ENCODE peak calls at places on chromosomes 5 and 9, in four cellular contexts. L, Z, V and K are unnamed samples.

GRCh38 chr9:130663258-130664171 is 879 bp upstream of the PRDM12 start:
- DNase-seq in L (no peak), Z (no peak), V (no peak), K (peak)

GRCh38 chr5:16952968-16953671 is 17.0 kb upstream of the MYO10 start:
- DNase-seq in L (no peak), Z (no peak), V (no peak), K (no peak)

GRCh38 chr5:16855475-16855874 is 80.6 kb downstream of the MYO10 start:
- DNase-seq in L (no peak), Z (no peak), V (no peak), K (no peak)

GRCh38 chr5:176153741-176154140 is 84.5 kb upstream of the SIMC1 start:
- DNase-seq in L (no peak), Z (no peak), V (no peak), K (no peak)

GRCh38 chr5:219492-219891 is 1.4 kb downstream of the SDHA start:
- DNase-seq in L (no peak), Z (no peak), V (no peak), K (no peak)

GRCh38 chr5:78597068-78597857 is 51.3 kb downstream of the LHFPL2 start:
- DNase-seq in L (no peak), Z (no peak), V (no peak), K (no peak)

GRCh38 chr9:136882109-136882946 is 4.0 kb upstream of the TRAF2 start:
- DNase-seq in L (peak), Z (peak), V (no peak), K (peak)

GRCh38 chr5:15762668-15763067 is 262.7 kb downstream of the FBXL7 start:
- DNase-seq in L (no peak), Z (no peak), V (no peak), K (no peak)

GRCh38 chr5:141848771-141849370 is 29.3 kb downstream of the PCDH1 start:
- DNase-seq in L (peak), Z (peak), V (peak), K (peak)

GRCh38 chr9:82513242-82513750 is 524.7 kb downstream of the SPATA31D1 start:
- DNase-seq in L (no peak), Z (no peak), V (no peak), K (no peak)

GRCh38 chr5:57889558-57889957 is 406.9 kb upstream of the ACTBL2 start:
- DNase-seq in L (peak), Z (no peak), V (no peak), K (no peak)
- TF ChIP-seq CTCF in L (no peak), Z (no peak), V (no peak), K (no peak)

GRCh38 chr9:121735065-121735791 is 83.8 kb downstream of the DAB2IP start:
- DNase-seq in L (peak), Z (no peak), V (no peak), K (peak)
- TF ChIP-seq CTCF in L (peak), Z (peak), V (peak), K (no peak)

DNA sequence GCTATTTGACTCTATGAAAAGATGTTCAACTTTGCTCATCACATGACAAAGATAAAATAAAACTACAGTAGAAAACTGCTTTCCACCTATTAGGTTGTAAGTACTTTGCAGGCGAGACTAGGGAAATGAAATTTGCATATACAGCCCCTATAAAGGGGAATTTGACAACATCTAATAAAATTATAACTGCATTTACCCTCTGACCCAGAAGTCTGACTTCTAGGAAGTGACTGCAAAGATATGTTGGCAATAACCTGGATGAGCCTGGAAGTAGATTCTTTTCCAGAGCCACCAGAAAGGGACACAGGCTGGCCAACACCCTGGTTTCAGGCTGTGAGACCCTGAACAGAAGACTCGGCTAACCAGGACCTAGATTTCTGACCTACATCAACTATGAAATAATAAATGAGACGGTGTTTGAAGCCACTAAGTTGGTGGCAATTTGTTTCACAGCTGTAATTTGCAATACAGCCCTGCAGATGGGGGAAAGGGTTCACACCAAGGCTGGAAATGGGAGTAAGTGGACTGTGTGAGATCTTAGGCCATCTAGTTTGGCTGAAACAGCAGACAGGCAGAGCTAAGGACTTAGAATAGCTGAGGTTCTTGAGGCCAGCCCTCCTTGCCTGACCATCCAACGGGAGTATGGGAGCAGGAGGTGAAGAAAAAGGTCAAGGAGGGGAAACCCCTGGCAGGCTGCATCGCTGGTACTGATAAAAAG is 106.6 kb downstream of the SIL1 start:
- DNase-seq in L (peak), Z (no peak), V (no peak), K (no peak)
- TF ChIP-seq CTCF in L (peak), Z (peak), V (no peak), K (no peak)

GRCh38 chr9:124812401-124813016 is 35.6 kb downstream of the OLFML2A start:
- DNase-seq in L (peak), Z (peak), V (no peak), K (no peak)
- TF ChIP-seq CTCF in L (no peak), Z (no peak), V (no peak), K (no peak)

GRCh38 chr5:74625742-74626241 is 14.7 kb downstream of the ENC1 start:
- DNase-seq in L (no peak), Z (no peak), V (no peak), K (no peak)
- TF ChIP-seq CTCF in L (no peak), Z (no peak), V (peak), K (no peak)

GRCh38 chr9:92188969-92189781 is 74.0 kb upstream of the SPTLC1 start:
- DNase-seq in L (no peak), Z (no peak), V (no peak), K (no peak)
- TF ChIP-seq CTCF in L (no peak), Z (no peak), V (no peak), K (no peak)